ENCODE peak calls at places on chromosomes 3 and 15, in six cellular contexts. T is body of pancreas; Q is PC-3; V is IMR-90; X is lower lobe of right lung; G is CD8-positive, alpha-beta T cell. C is an unnamed sample. For H3K4me1, the result is how much of the 10 kb centered on the place peaks cover.

GRCh38 chr3:177441281-177441812 is 244.1 kb upstream of the TBL1XR1 start:
- DNase-seq in Q (no peak), T (no peak), V (no peak), G (no peak), X (no peak), C (no peak)

GRCh38 chr3:14452676-14453367 is 50.4 kb downstream of the SLC6A6 start:
- DNase-seq in G (no peak), Q (peak), T (peak), X (peak), V (peak), C (peak)

GRCh38 chr15:89199734-89200133 is 21.6 kb downstream of the RLBP1 start:
- DNase-seq in Q (no peak), T (no peak), G (no peak), V (no peak), X (no peak), C (no peak)

GRCh38 chr3:175404026-175404425 is 544.9 kb downstream of the NAALADL2 start:
- DNase-seq in V (peak), Q (no peak), G (no peak), T (no peak), X (no peak), C (no peak)

GRCh38 chr15:99014803-99015676 is 7.4 kb upstream of the PGPEP1L start:
- DNase-seq in T (peak), G (no peak), X (peak), Q (peak), V (peak), C (peak)

GRCh38 chr3:189950258-189950657 is 170.4 kb downstream of the P3H2 start:
- DNase-seq in X (no peak), Q (no peak), T (no peak), G (no peak), V (no peak), C (no peak)

GRCh38 chr3:160134454-160134853 is 90.8 kb upstream of the C3orf80 start:
- DNase-seq in G (no peak), Q (peak), V (no peak), X (no peak), T (no peak), C (no peak)

GRCh38 chr3:24450142-24450932 is 44.3 kb downstream of the THRB start:
- DNase-seq in V (no peak), X (no peak), G (no peak), Q (peak), T (no peak), C (no peak)

GRCh38 chr15:46089438-46090044 is 454.7 kb downstream of the SQOR start:
- DNase-seq in Q (no peak), T (no peak), G (no peak), V (no peak), X (no peak), C (no peak)

GRCh38 chr3:129577356-129577755 is 29.1 kb downstream of the PLXND1 start:
- DNase-seq in G (no peak), Q (no peak), V (no peak), T (peak), X (no peak), C (no peak)

GRCh38 chr3:8518138-8518537 is 16.5 kb downstream of the LMCD1 start:
- DNase-seq in T (no peak), X (no peak), Q (no peak), G (no peak), V (peak), C (no peak)

GRCh38 chr15:78177447-78177873 is 28.3 kb downstream of the IDH3A start:
- DNase-seq in X (no peak), G (no peak), V (no peak), Q (peak), T (peak), C (peak)

GRCh38 chr3:132174500-132174899 is 139.7 kb upstream of the CPNE4 start:
- DNase-seq in X (no peak), T (no peak), V (no peak), Q (peak), G (no peak), C (no peak)

GRCh38 chr3:171704002-171704401 is 106.3 kb downstream of the PLD1 start:
- DNase-seq in V (peak), X (no peak), Q (peak), G (no peak), T (no peak), C (no peak)

GRCh38 chr15:63414474-63415201 is 33.0 kb upstream of the CA12 start:
- DNase-seq in T (no peak), Q (no peak), G (no peak), V (no peak), X (no peak), C (peak)

GRCh38 chr3:128549283-128550112 is 56.5 kb upstream of the GATA2 start:
- DNase-seq in Q (peak), X (peak), G (no peak), T (peak), V (peak), C (peak)

GRCh38 chr15:40477703-40478269 is 7.0 kb downstream of the CHST14 start:
- DNase-seq in G (no peak), T (peak), V (no peak), X (no peak), Q (peak), C (no peak)

GRCh38 chr3:194828926-194829325 is 143.2 kb downstream of the FAM43A start:
- DNase-seq in V (no peak), G (no peak), T (no peak), X (no peak), Q (no peak), C (no peak)

GRCh38 chr3:133461291-133461690 is 61.4 kb downstream of the BFSP2 start:
- DNase-seq in V (no peak), T (no peak), Q (peak), X (no peak), G (no peak), C (no peak)

GRCh38 chr3:99637381-99638111 is 848 bp upstream of the COL8A1 start:
- DNase-seq in X (no peak), T (no peak), V (peak), G (no peak), Q (peak), C (peak)

GRCh38 chr15:88029696-88030095 is 226.8 kb downstream of the NTRK3 start:
- DNase-seq in T (no peak), V (no peak), G (no peak), Q (no peak), X (no peak), C (no peak)

GRCh38 chr3:20878676-20879075 is 692.7 kb upstream of the SGO1 start:
- DNase-seq in G (no peak), Q (no peak), V (no peak), T (no peak), X (no peak), C (no peak)

GRCh38 chr15:20356444-20357138 is 185.0 kb downstream of the GOLGA6L6 start:
- DNase-seq in V (no peak), Q (peak), X (peak), G (peak), T (peak), C (peak)

GRCh38 chr3:149435936-149436885 is 38.3 kb upstream of the TM4SF4 start:
- DNase-seq in T (no peak), Q (no peak), V (no peak), X (no peak), G (no peak), C (no peak)

GRCh38 chr3:137438561-137438960 is 325.6 kb upstream of the SOX14 start:
- DNase-seq in Q (peak), V (no peak), T (no peak), X (no peak), G (no peak), C (no peak)

GRCh38 chr3:58271901-58272501 is 34.0 kb upstream of the RPP14 start:
- DNase-seq in V (peak), T (no peak), X (no peak), G (no peak), Q (peak), C (peak)

GRCh38 chr3:147356909-147357733 is 49.2 kb downstream of the ZIC4 start:
- DNase-seq in G (no peak), X (no peak), T (no peak), Q (no peak), V (no peak), C (no peak)

GRCh38 chr3:144362126-144362525 is 390.5 kb downstream of the DIPK2A start:
- DNase-seq in X (no peak), T (no peak), Q (peak), V (no peak), G (no peak), C (no peak)

DNA sequence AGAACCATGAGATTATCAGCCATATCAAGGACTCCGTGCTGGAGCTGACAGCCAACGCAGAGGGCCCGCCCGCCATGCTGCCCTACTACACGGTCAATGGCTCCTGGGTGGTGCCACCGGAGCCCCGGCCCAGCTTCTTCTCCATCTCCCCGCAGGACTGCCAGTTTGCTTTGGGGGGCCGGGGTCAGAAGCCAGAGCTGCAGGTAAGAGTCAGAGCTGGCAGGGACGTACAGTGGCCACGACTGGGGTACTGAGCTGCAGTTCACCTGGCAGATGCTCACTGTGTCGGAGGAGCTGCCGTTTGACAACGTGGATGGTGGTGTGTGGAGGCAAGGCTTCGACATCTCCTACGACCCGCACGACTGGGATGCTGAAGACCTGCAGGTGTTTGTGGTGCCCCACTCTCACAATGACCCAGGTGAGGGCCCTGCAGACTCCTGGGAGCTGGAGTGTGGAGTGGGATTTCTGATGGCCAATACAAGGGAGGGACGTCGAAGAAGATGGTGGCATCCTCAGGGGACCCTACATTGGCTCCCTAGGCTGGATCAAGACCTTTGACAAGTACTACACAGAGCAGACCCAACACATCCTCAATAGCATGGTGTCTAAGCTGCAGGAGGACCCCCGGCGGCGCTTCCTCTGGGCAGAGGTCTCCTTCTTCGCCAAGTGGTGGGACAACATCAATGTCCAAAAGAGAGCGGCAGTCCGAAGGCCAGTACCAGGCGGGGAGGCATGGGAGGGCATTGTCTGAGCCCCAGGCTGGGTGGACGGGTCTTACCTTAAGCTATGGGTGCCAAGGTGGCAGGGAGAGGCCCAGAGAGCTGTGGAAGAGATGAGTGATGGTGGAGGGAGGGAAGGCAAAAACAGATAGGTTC is 2.4 kb downstream of the MAN2A2 start:
- DNase-seq in T (no peak), V (no peak), Q (no peak), X (peak), G (no peak), C (peak)
- H3K27ac ChIP-seq in T (peak), V (no peak), Q (no peak), X (no peak), G (no peak), C (no peak)

GRCh38 chr3:107543666-107544065 is 20.9 kb downstream of the BBX start:
- DNase-seq in X (no peak), Q (peak), V (no peak), T (no peak), G (no peak), C (no peak)
- TF ChIP-seq CTCF in X (peak), Q (peak), V (peak), T (no peak), G (no peak), C (peak)

GRCh38 chr3:72451840-72452239 is 396.4 kb downstream of the SHQ1 start:
- DNase-seq in X (no peak), V (no peak), Q (no peak), G (no peak), T (no peak), C (no peak)
- H3K4me1 ChIP-seq in X (under half), V (under half), Q (under half), G (under half), T (under half), C (under half)

GRCh38 chr3:145953316-145953715 is 207.7 kb downstream of the PLOD2 start:
- DNase-seq in X (no peak), Q (no peak), G (no peak), T (no peak), V (no peak), C (no peak)
- H3K27ac ChIP-seq in X (no peak), Q (no peak), G (no peak), T (no peak), V (no peak), C (peak)

DNA sequence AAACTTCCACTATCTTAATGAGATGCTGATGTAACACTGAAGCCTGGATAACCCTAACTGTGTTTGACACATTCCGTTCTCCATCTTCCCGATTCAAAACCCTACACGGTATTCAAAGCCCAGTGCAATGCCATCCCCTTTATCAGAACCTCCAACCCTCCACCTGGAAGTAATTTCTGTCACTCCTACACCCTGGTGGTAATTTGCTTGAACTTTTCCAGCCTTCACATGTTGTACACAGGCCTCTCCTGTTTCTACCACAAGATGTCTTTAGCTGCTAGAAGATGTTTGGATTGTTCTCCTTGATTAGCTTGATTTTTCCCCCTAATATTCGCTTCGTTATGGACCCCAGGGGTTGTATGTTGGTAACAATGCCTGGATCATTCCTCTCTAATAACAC is 208.9 kb downstream of the CHST2 start:
- DNase-seq in X (no peak), T (no peak), V (no peak), Q (no peak), G (no peak), C (peak)
- TF ChIP-seq CTCF in X (no peak), T (no peak), V (no peak), Q (no peak), G (no peak), C (no peak)

GRCh38 chr3:101791778-101792177 is 12.8 kb downstream of the NXPE3 start:
- DNase-seq in X (no peak), T (no peak), G (no peak), Q (no peak), V (no peak), C (no peak)
- H3K4me1 ChIP-seq in X (under half), T (under half), G (under half), Q (under half), V (under half), C (under half)